ENCODE peak calls at places on chromosomes 3 and 15, in eight cellular contexts. F is AG09319, H is fibroblast of the aortic adventitia, Z is tibial artery, N is tibial nerve, O is Calu3, Q is fibroblast of lung, R is RWPE1. Y is an unnamed sample.

GRCh38 chr15:99504823-99505551 is 60.8 kb upstream of the MEF2A start:
- DNase-seq in F (no peak), H (peak), Z (no peak), N (no peak), O (no peak), Q (peak), R (peak), Y (peak)

GRCh38 chr3:93934366-93935046 is 39.2 kb downstream of the PROS1 start:
- DNase-seq in F (no peak), H (no peak), Z (no peak), N (no peak), O (no peak), Q (no peak), R (no peak), Y (no peak)

GRCh38 chr15:88264622-88265021 is 8.1 kb upstream of the NTRK3 start:
- DNase-seq in F (no peak), H (no peak), Z (no peak), N (no peak), O (no peak), Q (no peak), R (no peak), Y (no peak)

GRCh38 chr15:72852268-72852667 is 68.7 kb upstream of the ADPGK start:
- DNase-seq in F (no peak), H (peak), Z (no peak), N (no peak), O (no peak), Q (no peak), R (no peak), Y (no peak)

GRCh38 chr3:139302084-139302800 is 41.6 kb upstream of the MRPS22 start:
- DNase-seq in F (peak), H (peak), Z (no peak), N (no peak), O (peak), Q (peak), R (peak), Y (no peak)

GRCh38 chr3:124814620-124815421 is 72.3 kb downstream of the ITGB5 start:
- DNase-seq in F (no peak), H (no peak), Z (no peak), N (no peak), O (peak), Q (peak), R (peak), Y (no peak)

GRCh38 chr15:65327651-65328393 is 23.3 kb downstream of the RNU5B-1 start:
- DNase-seq in F (no peak), H (no peak), Z (no peak), N (no peak), O (no peak), Q (no peak), R (no peak), Y (no peak)

GRCh38 chr3:64518950-64519349 is 168.8 kb downstream of the ADAMTS9 start:
- DNase-seq in F (no peak), H (no peak), Z (no peak), N (no peak), O (no peak), Q (no peak), R (no peak), Y (no peak)

GRCh38 chr3:62242846-62243245 is 130.5 kb downstream of the FEZF2 start:
- DNase-seq in F (no peak), H (no peak), Z (no peak), N (no peak), O (no peak), Q (no peak), R (no peak), Y (no peak)

GRCh38 chr3:104825116-104825515 is 541.6 kb upstream of the ALCAM start:
- DNase-seq in F (no peak), H (no peak), Z (no peak), N (no peak), O (no peak), Q (peak), R (no peak), Y (no peak)

GRCh38 chr3:1987983-1988382 is 110.7 kb upstream of the CNTN4 start:
- DNase-seq in F (no peak), H (no peak), Z (no peak), N (no peak), O (peak), Q (no peak), R (no peak), Y (no peak)

GRCh38 chr3:94020293-94020692 is 8.1 kb downstream of the STX19 start:
- DNase-seq in F (no peak), H (no peak), Z (no peak), N (no peak), O (no peak), Q (no peak), R (no peak), Y (no peak)

GRCh38 chr3:71726106-71726505 is 904 bp upstream of the EIF4E3 start:
- DNase-seq in F (no peak), H (no peak), Z (no peak), N (no peak), O (no peak), Q (no peak), R (no peak), Y (no peak)

GRCh38 chr3:67401911-67402310 is 252.5 kb downstream of the SUCLG2 start:
- DNase-seq in F (no peak), H (no peak), Z (no peak), N (no peak), O (no peak), Q (peak), R (no peak), Y (no peak)

GRCh38 chr3:129278970-129279906 is 568 bp downstream of the HMCES start:
- DNase-seq in F (no peak), H (peak), Z (no peak), N (no peak), O (peak), Q (peak), R (peak), Y (peak)

GRCh38 chr3:183393625-183394024 is 34.8 kb downstream of the MCF2L2 start:
- DNase-seq in F (no peak), H (no peak), Z (no peak), N (no peak), O (no peak), Q (no peak), R (no peak), Y (no peak)

GRCh38 chr3:71503525-71504249 is 79.8 kb downstream of the FOXP1 start:
- DNase-seq in F (no peak), H (peak), Z (no peak), N (no peak), O (no peak), Q (peak), R (peak), Y (no peak)

GRCh38 chr3:172709776-172710708 is 825 bp downstream of the NCEH1 start:
- DNase-seq in F (no peak), H (peak), Z (peak), N (peak), O (peak), Q (peak), R (peak), Y (no peak)

GRCh38 chr3:137105277-137105977 is 147.6 kb downstream of the IL20RB start:
- DNase-seq in F (no peak), H (peak), Z (no peak), N (no peak), O (peak), Q (peak), R (peak), Y (peak)

GRCh38 chr15:66774001-66774814 is 72.2 kb downstream of the SMAD6 start:
- DNase-seq in F (no peak), H (peak), Z (peak), N (peak), O (peak), Q (peak), R (peak), Y (peak)

GRCh38 chr3:119597548-119598288 is at the start of gene PLA1A:
- DNase-seq in F (no peak), H (peak), Z (no peak), N (no peak), O (peak), Q (no peak), R (no peak), Y (no peak)

GRCh38 chr3:53491276-53491675 is 3.1 kb upstream of the CACNA1D start:
- DNase-seq in F (no peak), H (no peak), Z (no peak), N (no peak), O (no peak), Q (no peak), R (no peak), Y (no peak)

GRCh38 chr3:62260655-62261054 is 112.7 kb downstream of the FEZF2 start:
- DNase-seq in F (no peak), H (no peak), Z (no peak), N (no peak), O (no peak), Q (no peak), R (no peak), Y (no peak)

GRCh38 chr3:41966206-41966605 is 4.3 kb upstream of the ULK4 start:
- DNase-seq in F (no peak), H (no peak), Z (no peak), N (no peak), O (no peak), Q (no peak), R (no peak), Y (no peak)

GRCh38 chr3:59817511-59817910 is 767.7 kb upstream of the CFAP20DC start:
- DNase-seq in F (no peak), H (peak), Z (no peak), N (no peak), O (no peak), Q (no peak), R (no peak), Y (no peak)

GRCh38 chr15:92668086-92668485 is 12.5 kb upstream of the FAM174B start:
- DNase-seq in F (no peak), H (no peak), Z (no peak), N (no peak), O (no peak), Q (no peak), R (no peak), Y (no peak)

GRCh38 chr3:57863380-57863779 is 107.3 kb downstream of the SLMAP start:
- DNase-seq in F (no peak), H (no peak), Z (no peak), N (no peak), O (no peak), Q (no peak), R (no peak), Y (no peak)

GRCh38 chr15:57486807-57487206 is 104.9 kb upstream of the MYZAP start:
- DNase-seq in F (no peak), H (no peak), Z (no peak), N (no peak), O (no peak), Q (no peak), R (no peak), Y (no peak)
- TF ChIP-seq CTCF in F (no peak), H (no peak), Z (no peak), N (no peak), O (no peak), Q (no peak), R (no peak), Y (no peak)

DNA sequence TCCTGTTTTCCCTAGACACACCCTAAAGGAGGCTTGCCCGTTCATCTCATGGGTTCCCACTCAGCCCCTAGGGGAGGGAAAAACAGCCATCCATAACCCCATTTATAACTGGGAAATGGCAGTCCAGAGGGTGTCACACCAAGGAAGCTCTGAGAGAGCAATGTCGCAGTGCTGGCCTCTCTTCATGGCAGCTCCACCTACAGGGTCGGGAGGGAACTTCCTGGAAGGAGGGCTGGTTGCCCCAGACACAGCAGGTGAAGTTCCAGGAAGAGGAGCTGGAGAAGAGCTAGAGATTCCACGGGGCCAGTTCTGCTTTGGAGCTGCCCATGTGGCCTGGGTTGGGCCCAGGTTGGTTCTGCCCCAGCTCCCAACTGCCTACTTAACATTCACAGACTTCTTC is 22.3 kb upstream of the LINGO1 start:
- DNase-seq in F (no peak), H (no peak), Z (no peak), N (no peak), O (peak), Q (no peak), R (no peak), Y (no peak)
- TF ChIP-seq CTCF in F (no peak), H (peak), Z (no peak), N (no peak), O (peak), Q (no peak), R (no peak), Y (no peak)

GRCh38 chr3:134795776-134796312 is 784 bp downstream of the EPHB1 start:
- DNase-seq in F (no peak), H (peak), Z (no peak), N (no peak), O (no peak), Q (peak), R (no peak), Y (peak)
- TF ChIP-seq CTCF in F (peak), H (no peak), Z (no peak), N (no peak), O (no peak), Q (no peak), R (no peak), Y (no peak)

DNA sequence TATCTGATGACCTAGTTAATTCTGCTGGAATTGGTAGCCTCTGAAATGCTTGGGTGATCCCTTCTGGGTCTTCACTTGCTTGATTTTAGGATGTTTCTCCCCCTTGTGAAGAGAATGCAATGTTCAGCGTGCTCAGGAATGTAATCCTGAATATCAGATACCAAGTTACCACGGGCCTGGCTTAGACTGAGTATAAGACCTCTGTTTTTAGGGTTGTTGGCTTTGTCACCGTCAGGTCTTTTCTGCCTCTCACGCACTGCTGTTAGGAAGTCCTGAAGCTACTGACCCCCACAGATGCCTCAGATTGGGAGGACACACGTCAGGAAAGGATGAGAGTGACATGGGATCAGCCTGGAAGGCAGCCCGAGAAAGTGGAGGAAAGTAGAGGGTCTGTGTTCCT is 198.5 kb downstream of the CDIN1 start:
- DNase-seq in F (no peak), H (peak), Z (no peak), N (no peak), O (no peak), Q (no peak), R (no peak), Y (no peak)
- TF ChIP-seq CTCF in F (no peak), H (no peak), Z (no peak), N (no peak), O (no peak), Q (no peak), R (no peak), Y (no peak)

GRCh38 chr15:101120961-101121360 is 130.9 kb downstream of the CHSY1 start:
- DNase-seq in F (no peak), H (no peak), Z (no peak), N (no peak), O (no peak), Q (no peak), R (no peak), Y (no peak)
- TF ChIP-seq CTCF in F (no peak), H (no peak), Z (no peak), N (no peak), O (no peak), Q (no peak), R (no peak), Y (no peak)

GRCh38 chr3:4802903-4803302 is 176.3 kb upstream of the BHLHE40 start:
- DNase-seq in F (no peak), H (no peak), Z (no peak), N (no peak), O (no peak), Q (no peak), R (no peak), Y (no peak)
- TF ChIP-seq CTCF in F (no peak), H (no peak), Z (no peak), N (no peak), O (no peak), Q (no peak), R (no peak), Y (no peak)

Y was measured in GM20000.